ENCODE peak calls at places on chromosomes 12 and 14, in nine cellular contexts. One of them, this sample, is unnamed.

GRCh38 chr12:78494911-78495310 is 369.7 kb upstream of the SYT1 start:
- DNase-seq in HS-5: no peak
- DNase-seq in stimulated activated CD4-positive, alpha-beta T cell treated with anti-CD3 and anti-CD28 coated beads, Interleukin-12 subunit alpha, Interleukin-12 subunit beta, amount 100 ng/mL, for 4 hours: no peak
- DNase-seq in AG10803: peak
- DNase-seq in stimulated activated naive CD8-positive, alpha-beta T cell treated with anti-CD3 and anti-CD28 coated beads, Interleukin-15, amount 100 ng/mL, for 72 hours: no peak
- DNase-seq in CD8-positive, alpha-beta T cell: no peak
- DNase-seq in GM03348: peak
- DNase-seq in tibial nerve: no peak
- DNase-seq in activated CD8-positive, alpha-beta memory T cell treated with anti-CD3 and anti-CD28 coated beads for 1 hour: no peak
- DNase-seq in this sample: no peak

GRCh38 chr14:30223966-30224365 is 296.3 kb upstream of the PRKD1 start:
- DNase-seq in HS-5: no peak
- DNase-seq in stimulated activated CD4-positive, alpha-beta T cell treated with anti-CD3 and anti-CD28 coated beads, Interleukin-12 subunit alpha, Interleukin-12 subunit beta, amount 100 ng/mL, for 4 hours: no peak
- DNase-seq in AG10803: no peak
- DNase-seq in stimulated activated naive CD8-positive, alpha-beta T cell treated with anti-CD3 and anti-CD28 coated beads, Interleukin-15, amount 100 ng/mL, for 72 hours: no peak
- DNase-seq in CD8-positive, alpha-beta T cell: no peak
- DNase-seq in GM03348: no peak
- DNase-seq in tibial nerve: no peak
- DNase-seq in activated CD8-positive, alpha-beta memory T cell treated with anti-CD3 and anti-CD28 coated beads for 1 hour: no peak
- DNase-seq in this sample: no peak

GRCh38 chr12:14394317-14395058 is 29.0 kb downstream of the ATF7IP start:
- DNase-seq in HS-5: no peak
- DNase-seq in stimulated activated CD4-positive, alpha-beta T cell treated with anti-CD3 and anti-CD28 coated beads, Interleukin-12 subunit alpha, Interleukin-12 subunit beta, amount 100 ng/mL, for 4 hours: no peak
- DNase-seq in AG10803: peak
- DNase-seq in stimulated activated naive CD8-positive, alpha-beta T cell treated with anti-CD3 and anti-CD28 coated beads, Interleukin-15, amount 100 ng/mL, for 72 hours: peak
- DNase-seq in CD8-positive, alpha-beta T cell: peak
- DNase-seq in GM03348: peak
- DNase-seq in tibial nerve: no peak
- DNase-seq in activated CD8-positive, alpha-beta memory T cell treated with anti-CD3 and anti-CD28 coated beads for 1 hour: no peak
- DNase-seq in this sample: no peak

GRCh38 chr12:77062846-77063461 is 2.4 kb downstream of the E2F7 start:
- DNase-seq in HS-5: no peak
- DNase-seq in stimulated activated CD4-positive, alpha-beta T cell treated with anti-CD3 and anti-CD28 coated beads, Interleukin-12 subunit alpha, Interleukin-12 subunit beta, amount 100 ng/mL, for 4 hours: no peak
- DNase-seq in AG10803: no peak
- DNase-seq in stimulated activated naive CD8-positive, alpha-beta T cell treated with anti-CD3 and anti-CD28 coated beads, Interleukin-15, amount 100 ng/mL, for 72 hours: no peak
- DNase-seq in CD8-positive, alpha-beta T cell: no peak
- DNase-seq in GM03348: no peak
- DNase-seq in tibial nerve: no peak
- DNase-seq in activated CD8-positive, alpha-beta memory T cell treated with anti-CD3 and anti-CD28 coated beads for 1 hour: no peak
- DNase-seq in this sample: no peak

GRCh38 chr12:131028587-131029338 is 75.1 kb downstream of the ADGRD1 start:
- DNase-seq in HS-5: no peak
- DNase-seq in stimulated activated CD4-positive, alpha-beta T cell treated with anti-CD3 and anti-CD28 coated beads, Interleukin-12 subunit alpha, Interleukin-12 subunit beta, amount 100 ng/mL, for 4 hours: no peak
- DNase-seq in AG10803: no peak
- DNase-seq in stimulated activated naive CD8-positive, alpha-beta T cell treated with anti-CD3 and anti-CD28 coated beads, Interleukin-15, amount 100 ng/mL, for 72 hours: no peak
- DNase-seq in CD8-positive, alpha-beta T cell: no peak
- DNase-seq in GM03348: no peak
- DNase-seq in tibial nerve: no peak
- DNase-seq in activated CD8-positive, alpha-beta memory T cell treated with anti-CD3 and anti-CD28 coated beads for 1 hour: no peak
- DNase-seq in this sample: no peak

GRCh38 chr12:111269688-111270087 is 99.2 kb downstream of the PHETA1 start:
- DNase-seq in HS-5: no peak
- DNase-seq in stimulated activated CD4-positive, alpha-beta T cell treated with anti-CD3 and anti-CD28 coated beads, Interleukin-12 subunit alpha, Interleukin-12 subunit beta, amount 100 ng/mL, for 4 hours: no peak
- DNase-seq in AG10803: no peak
- DNase-seq in stimulated activated naive CD8-positive, alpha-beta T cell treated with anti-CD3 and anti-CD28 coated beads, Interleukin-15, amount 100 ng/mL, for 72 hours: no peak
- DNase-seq in CD8-positive, alpha-beta T cell: no peak
- DNase-seq in GM03348: no peak
- DNase-seq in tibial nerve: no peak
- DNase-seq in activated CD8-positive, alpha-beta memory T cell treated with anti-CD3 and anti-CD28 coated beads for 1 hour: no peak
- DNase-seq in this sample: no peak

GRCh38 chr12:1799068-1799881 is 21.1 kb upstream of the LRTM2 start:
- DNase-seq in HS-5: no peak
- DNase-seq in stimulated activated CD4-positive, alpha-beta T cell treated with anti-CD3 and anti-CD28 coated beads, Interleukin-12 subunit alpha, Interleukin-12 subunit beta, amount 100 ng/mL, for 4 hours: no peak
- DNase-seq in AG10803: no peak
- DNase-seq in stimulated activated naive CD8-positive, alpha-beta T cell treated with anti-CD3 and anti-CD28 coated beads, Interleukin-15, amount 100 ng/mL, for 72 hours: no peak
- DNase-seq in CD8-positive, alpha-beta T cell: no peak
- DNase-seq in GM03348: no peak
- DNase-seq in tibial nerve: no peak
- DNase-seq in activated CD8-positive, alpha-beta memory T cell treated with anti-CD3 and anti-CD28 coated beads for 1 hour: no peak
- DNase-seq in this sample: no peak

GRCh38 chr14:61346221-61346620 is 24.8 kb downstream of the PRKCH start:
- DNase-seq in HS-5: no peak
- DNase-seq in stimulated activated CD4-positive, alpha-beta T cell treated with anti-CD3 and anti-CD28 coated beads, Interleukin-12 subunit alpha, Interleukin-12 subunit beta, amount 100 ng/mL, for 4 hours: no peak
- DNase-seq in AG10803: no peak
- DNase-seq in stimulated activated naive CD8-positive, alpha-beta T cell treated with anti-CD3 and anti-CD28 coated beads, Interleukin-15, amount 100 ng/mL, for 72 hours: no peak
- DNase-seq in CD8-positive, alpha-beta T cell: no peak
- DNase-seq in GM03348: no peak
- DNase-seq in tibial nerve: no peak
- DNase-seq in activated CD8-positive, alpha-beta memory T cell treated with anti-CD3 and anti-CD28 coated beads for 1 hour: no peak
- DNase-seq in this sample: no peak

GRCh38 chr12:116592116-116592637 is 33.0 kb downstream of the MAP1LC3B2 start:
- DNase-seq in HS-5: no peak
- DNase-seq in stimulated activated CD4-positive, alpha-beta T cell treated with anti-CD3 and anti-CD28 coated beads, Interleukin-12 subunit alpha, Interleukin-12 subunit beta, amount 100 ng/mL, for 4 hours: no peak
- DNase-seq in AG10803: peak
- DNase-seq in stimulated activated naive CD8-positive, alpha-beta T cell treated with anti-CD3 and anti-CD28 coated beads, Interleukin-15, amount 100 ng/mL, for 72 hours: no peak
- DNase-seq in CD8-positive, alpha-beta T cell: no peak
- DNase-seq in GM03348: peak
- DNase-seq in tibial nerve: no peak
- DNase-seq in activated CD8-positive, alpha-beta memory T cell treated with anti-CD3 and anti-CD28 coated beads for 1 hour: no peak
- DNase-seq in this sample: no peak

GRCh38 chr12:115871714-115872113 is 405.8 kb downstream of the MED13L start:
- DNase-seq in HS-5: peak
- DNase-seq in stimulated activated CD4-positive, alpha-beta T cell treated with anti-CD3 and anti-CD28 coated beads, Interleukin-12 subunit alpha, Interleukin-12 subunit beta, amount 100 ng/mL, for 4 hours: no peak
- DNase-seq in AG10803: peak
- DNase-seq in stimulated activated naive CD8-positive, alpha-beta T cell treated with anti-CD3 and anti-CD28 coated beads, Interleukin-15, amount 100 ng/mL, for 72 hours: no peak
- DNase-seq in CD8-positive, alpha-beta T cell: no peak
- DNase-seq in GM03348: peak
- DNase-seq in tibial nerve: no peak
- DNase-seq in activated CD8-positive, alpha-beta memory T cell treated with anti-CD3 and anti-CD28 coated beads for 1 hour: no peak
- DNase-seq in this sample: peak

GRCh38 chr14:68564236-68564825 is 228.5 kb downstream of the ZFP36L1 start:
- DNase-seq in HS-5: no peak
- DNase-seq in stimulated activated CD4-positive, alpha-beta T cell treated with anti-CD3 and anti-CD28 coated beads, Interleukin-12 subunit alpha, Interleukin-12 subunit beta, amount 100 ng/mL, for 4 hours: no peak
- DNase-seq in AG10803: no peak
- DNase-seq in stimulated activated naive CD8-positive, alpha-beta T cell treated with anti-CD3 and anti-CD28 coated beads, Interleukin-15, amount 100 ng/mL, for 72 hours: no peak
- DNase-seq in CD8-positive, alpha-beta T cell: no peak
- DNase-seq in GM03348: no peak
- DNase-seq in tibial nerve: no peak
- DNase-seq in activated CD8-positive, alpha-beta memory T cell treated with anti-CD3 and anti-CD28 coated beads for 1 hour: no peak
- DNase-seq in this sample: no peak

GRCh38 chr14:75196064-75196463 is 19.7 kb upstream of the TMED10 start:
- DNase-seq in HS-5: no peak
- DNase-seq in stimulated activated CD4-positive, alpha-beta T cell treated with anti-CD3 and anti-CD28 coated beads, Interleukin-12 subunit alpha, Interleukin-12 subunit beta, amount 100 ng/mL, for 4 hours: no peak
- DNase-seq in AG10803: no peak
- DNase-seq in stimulated activated naive CD8-positive, alpha-beta T cell treated with anti-CD3 and anti-CD28 coated beads, Interleukin-15, amount 100 ng/mL, for 72 hours: no peak
- DNase-seq in CD8-positive, alpha-beta T cell: no peak
- DNase-seq in GM03348: no peak
- DNase-seq in tibial nerve: no peak
- DNase-seq in activated CD8-positive, alpha-beta memory T cell treated with anti-CD3 and anti-CD28 coated beads for 1 hour: no peak
- DNase-seq in this sample: no peak

GRCh38 chr14:90154110-90154509 is 92.3 kb downstream of the KCNK13 start:
- DNase-seq in HS-5: no peak
- DNase-seq in stimulated activated CD4-positive, alpha-beta T cell treated with anti-CD3 and anti-CD28 coated beads, Interleukin-12 subunit alpha, Interleukin-12 subunit beta, amount 100 ng/mL, for 4 hours: no peak
- DNase-seq in AG10803: no peak
- DNase-seq in stimulated activated naive CD8-positive, alpha-beta T cell treated with anti-CD3 and anti-CD28 coated beads, Interleukin-15, amount 100 ng/mL, for 72 hours: no peak
- DNase-seq in CD8-positive, alpha-beta T cell: no peak
- DNase-seq in GM03348: no peak
- DNase-seq in tibial nerve: no peak
- DNase-seq in activated CD8-positive, alpha-beta memory T cell treated with anti-CD3 and anti-CD28 coated beads for 1 hour: no peak
- DNase-seq in this sample: no peak

GRCh38 chr12:25877446-25877845 is 81.0 kb upstream of the RASSF8 start:
- DNase-seq in HS-5: no peak
- DNase-seq in stimulated activated CD4-positive, alpha-beta T cell treated with anti-CD3 and anti-CD28 coated beads, Interleukin-12 subunit alpha, Interleukin-12 subunit beta, amount 100 ng/mL, for 4 hours: no peak
- DNase-seq in AG10803: no peak
- DNase-seq in stimulated activated naive CD8-positive, alpha-beta T cell treated with anti-CD3 and anti-CD28 coated beads, Interleukin-15, amount 100 ng/mL, for 72 hours: no peak
- DNase-seq in CD8-positive, alpha-beta T cell: no peak
- DNase-seq in GM03348: no peak
- DNase-seq in tibial nerve: no peak
- DNase-seq in activated CD8-positive, alpha-beta memory T cell treated with anti-CD3 and anti-CD28 coated beads for 1 hour: no peak
- DNase-seq in this sample: no peak

GRCh38 chr14:68285421-68286179 is 466.0 kb downstream of the RAD51B start:
- DNase-seq in HS-5: no peak
- DNase-seq in stimulated activated CD4-positive, alpha-beta T cell treated with anti-CD3 and anti-CD28 coated beads, Interleukin-12 subunit alpha, Interleukin-12 subunit beta, amount 100 ng/mL, for 4 hours: peak
- DNase-seq in AG10803: peak
- DNase-seq in stimulated activated naive CD8-positive, alpha-beta T cell treated with anti-CD3 and anti-CD28 coated beads, Interleukin-15, amount 100 ng/mL, for 72 hours: peak
- DNase-seq in CD8-positive, alpha-beta T cell: peak
- DNase-seq in GM03348: peak
- DNase-seq in tibial nerve: no peak
- DNase-seq in activated CD8-positive, alpha-beta memory T cell treated with anti-CD3 and anti-CD28 coated beads for 1 hour: no peak
- DNase-seq in this sample: no peak

This sample was measured in AG09319.